ENCODE peak calls at places on chromosomes 11 and 22, in nine cellular contexts. One of them, this sample, is unnamed.

GRCh38 chr11:78168539-78169477 is 19.6 kb downstream of the KCTD21 start:
- DNase-seq in cardiac fibroblast: peak; percentile 98
- DNase-seq in bronchial epithelial cell: no peak
- DNase-seq in activated CD4-positive, alpha-beta T cell treated with anti-CD3 and anti-CD28 coated beads for 48 hours: no peak
- DNase-seq in anterior cingulate cortex: no peak
- DNase-seq in NCI-H82: no peak
- DNase-seq in H54: no peak
- DNase-seq in neuronal stem cell: no peak
- DNase-seq in fibroblast of lung: peak; percentile 93
- DNase-seq in this sample: no peak

GRCh38 chr11:92820860-92821259 is 148.6 kb upstream of the MTNR1B start:
- DNase-seq in cardiac fibroblast: no peak
- DNase-seq in bronchial epithelial cell: no peak
- DNase-seq in activated CD4-positive, alpha-beta T cell treated with anti-CD3 and anti-CD28 coated beads for 48 hours: no peak
- DNase-seq in anterior cingulate cortex: no peak
- DNase-seq in NCI-H82: peak; percentile 7
- DNase-seq in H54: no peak
- DNase-seq in neuronal stem cell: no peak
- DNase-seq in fibroblast of lung: no peak
- DNase-seq in this sample: no peak

GRCh38 chr11:126465573-126466287 is 110.2 kb downstream of the ST3GAL4 start:
- DNase-seq in cardiac fibroblast: no peak
- DNase-seq in bronchial epithelial cell: no peak
- DNase-seq in activated CD4-positive, alpha-beta T cell treated with anti-CD3 and anti-CD28 coated beads for 48 hours: peak; percentile 26
- DNase-seq in anterior cingulate cortex: no peak
- DNase-seq in NCI-H82: no peak
- DNase-seq in H54: no peak
- DNase-seq in neuronal stem cell: no peak
- DNase-seq in fibroblast of lung: no peak
- DNase-seq in this sample: peak; percentile 12

GRCh38 chr22:46010177-46010867 is 33.4 kb upstream of the WNT7B start:
- DNase-seq in cardiac fibroblast: peak; percentile 53
- DNase-seq in bronchial epithelial cell: peak; percentile 71
- DNase-seq in activated CD4-positive, alpha-beta T cell treated with anti-CD3 and anti-CD28 coated beads for 48 hours: no peak
- DNase-seq in anterior cingulate cortex: no peak
- DNase-seq in NCI-H82: no peak
- DNase-seq in H54: no peak
- DNase-seq in neuronal stem cell: no peak
- DNase-seq in fibroblast of lung: no peak
- DNase-seq in this sample: no peak

GRCh38 chr11:36156486-36157150 is 132.6 kb downstream of the COMMD9 start:
- DNase-seq in cardiac fibroblast: peak; percentile 50
- DNase-seq in bronchial epithelial cell: peak; percentile 78
- DNase-seq in activated CD4-positive, alpha-beta T cell treated with anti-CD3 and anti-CD28 coated beads for 48 hours: no peak
- DNase-seq in anterior cingulate cortex: no peak
- DNase-seq in NCI-H82: no peak
- DNase-seq in H54: no peak
- DNase-seq in neuronal stem cell: no peak
- DNase-seq in fibroblast of lung: no peak
- DNase-seq in this sample: no peak

GRCh38 chr11:57497303-57498247 is 17.9 kb downstream of the SLC43A1 start:
- DNase-seq in cardiac fibroblast: no peak
- DNase-seq in bronchial epithelial cell: no peak
- DNase-seq in activated CD4-positive, alpha-beta T cell treated with anti-CD3 and anti-CD28 coated beads for 48 hours: no peak
- DNase-seq in anterior cingulate cortex: no peak
- DNase-seq in NCI-H82: no peak
- DNase-seq in H54: no peak
- DNase-seq in neuronal stem cell: no peak
- DNase-seq in fibroblast of lung: no peak
- DNase-seq in this sample: peak; percentile 79

GRCh38 chr11:33703234-33703633 is 2.6 kb upstream of the C11orf91 start:
- DNase-seq in cardiac fibroblast: no peak
- DNase-seq in bronchial epithelial cell: no peak
- DNase-seq in activated CD4-positive, alpha-beta T cell treated with anti-CD3 and anti-CD28 coated beads for 48 hours: no peak
- DNase-seq in anterior cingulate cortex: no peak
- DNase-seq in NCI-H82: no peak
- DNase-seq in H54: no peak
- DNase-seq in neuronal stem cell: no peak
- DNase-seq in fibroblast of lung: no peak
- DNase-seq in this sample: no peak

GRCh38 chr22:30602049-30602448 is 4.9 kb upstream of the TCN2 start:
- DNase-seq in cardiac fibroblast: peak; percentile 61
- DNase-seq in bronchial epithelial cell: peak; percentile 48
- DNase-seq in activated CD4-positive, alpha-beta T cell treated with anti-CD3 and anti-CD28 coated beads for 48 hours: peak; percentile 26
- DNase-seq in anterior cingulate cortex: no peak
- DNase-seq in NCI-H82: peak; percentile 50
- DNase-seq in H54: no peak
- DNase-seq in neuronal stem cell: no peak
- DNase-seq in fibroblast of lung: peak; percentile 35
- DNase-seq in this sample: peak; percentile 33

GRCh38 chr11:32809313-32809712 is 14.9 kb upstream of the CCDC73 start:
- DNase-seq in cardiac fibroblast: peak; percentile 85
- DNase-seq in bronchial epithelial cell: peak; percentile 76
- DNase-seq in activated CD4-positive, alpha-beta T cell treated with anti-CD3 and anti-CD28 coated beads for 48 hours: peak; percentile 74
- DNase-seq in anterior cingulate cortex: no peak
- DNase-seq in NCI-H82: peak; percentile 83
- DNase-seq in H54: peak; percentile 45
- DNase-seq in neuronal stem cell: peak; percentile 59
- DNase-seq in fibroblast of lung: peak; percentile 78
- DNase-seq in this sample: peak; percentile 66

GRCh38 chr11:125287467-125288232 is 123.1 kb downstream of the PKNOX2 start:
- DNase-seq in cardiac fibroblast: peak; percentile 51
- DNase-seq in bronchial epithelial cell: no peak
- DNase-seq in activated CD4-positive, alpha-beta T cell treated with anti-CD3 and anti-CD28 coated beads for 48 hours: no peak
- DNase-seq in anterior cingulate cortex: no peak
- DNase-seq in NCI-H82: peak; percentile 80
- DNase-seq in H54: no peak
- DNase-seq in neuronal stem cell: no peak
- DNase-seq in fibroblast of lung: peak; percentile 26
- DNase-seq in this sample: no peak

GRCh38 chr22:37931893-37932389 is 21.5 kb downstream of the C22orf23 start:
- DNase-seq in cardiac fibroblast: no peak
- DNase-seq in bronchial epithelial cell: no peak
- DNase-seq in activated CD4-positive, alpha-beta T cell treated with anti-CD3 and anti-CD28 coated beads for 48 hours: no peak
- DNase-seq in anterior cingulate cortex: no peak
- DNase-seq in NCI-H82: peak; percentile 50
- DNase-seq in H54: no peak
- DNase-seq in neuronal stem cell: no peak
- DNase-seq in fibroblast of lung: no peak
- DNase-seq in this sample: no peak

GRCh38 chr11:96794152-96794551 is 404.3 kb downstream of the JRKL start:
- DNase-seq in cardiac fibroblast: no peak
- DNase-seq in bronchial epithelial cell: no peak
- DNase-seq in activated CD4-positive, alpha-beta T cell treated with anti-CD3 and anti-CD28 coated beads for 48 hours: no peak
- DNase-seq in anterior cingulate cortex: no peak
- DNase-seq in NCI-H82: peak; percentile 1
- DNase-seq in H54: no peak
- DNase-seq in neuronal stem cell: no peak
- DNase-seq in fibroblast of lung: no peak
- DNase-seq in this sample: no peak

GRCh38 chr11:15800121-15800800 is 556.1 kb downstream of the SOX6 start:
- DNase-seq in cardiac fibroblast: peak; percentile 85
- DNase-seq in bronchial epithelial cell: peak; percentile 86
- DNase-seq in activated CD4-positive, alpha-beta T cell treated with anti-CD3 and anti-CD28 coated beads for 48 hours: peak; percentile 27
- DNase-seq in anterior cingulate cortex: peak; percentile 9
- DNase-seq in NCI-H82: no peak
- DNase-seq in H54: no peak
- DNase-seq in neuronal stem cell: no peak
- DNase-seq in fibroblast of lung: peak; percentile 84
- DNase-seq in this sample: no peak

GRCh38 chr22:39530136-39530535 is 2.4 kb downstream of the RPS19BP1 start:
- DNase-seq in cardiac fibroblast: no peak
- DNase-seq in bronchial epithelial cell: no peak
- DNase-seq in activated CD4-positive, alpha-beta T cell treated with anti-CD3 and anti-CD28 coated beads for 48 hours: no peak
- DNase-seq in anterior cingulate cortex: no peak
- DNase-seq in NCI-H82: no peak
- DNase-seq in H54: no peak
- DNase-seq in neuronal stem cell: no peak
- DNase-seq in fibroblast of lung: no peak
- DNase-seq in this sample: no peak

GRCh38 chr11:8531312-8531711 is 62.7 kb downstream of the STK33 start:
- DNase-seq in cardiac fibroblast: peak; percentile 20
- DNase-seq in bronchial epithelial cell: no peak
- DNase-seq in activated CD4-positive, alpha-beta T cell treated with anti-CD3 and anti-CD28 coated beads for 48 hours: no peak
- DNase-seq in anterior cingulate cortex: no peak
- DNase-seq in NCI-H82: peak; percentile 98
- DNase-seq in H54: no peak
- DNase-seq in neuronal stem cell: no peak
- DNase-seq in fibroblast of lung: peak; percentile 65
- DNase-seq in this sample: peak; percentile 69

GRCh38 chr11:1482581-1483444 is 3.8 kb downstream of the MOB2 start:
- DNase-seq in cardiac fibroblast: no peak
- DNase-seq in bronchial epithelial cell: no peak
- DNase-seq in activated CD4-positive, alpha-beta T cell treated with anti-CD3 and anti-CD28 coated beads for 48 hours: peak; percentile 11
- DNase-seq in anterior cingulate cortex: no peak
- DNase-seq in NCI-H82: no peak
- DNase-seq in H54: no peak
- DNase-seq in neuronal stem cell: no peak
- DNase-seq in fibroblast of lung: no peak
- DNase-seq in this sample: no peak

GRCh38 chr11:111347002-111347722 is 31.9 kb downstream of the POU2AF1 start:
- DNase-seq in cardiac fibroblast: no peak
- DNase-seq in bronchial epithelial cell: no peak
- DNase-seq in activated CD4-positive, alpha-beta T cell treated with anti-CD3 and anti-CD28 coated beads for 48 hours: no peak
- DNase-seq in anterior cingulate cortex: no peak
- DNase-seq in NCI-H82: no peak
- DNase-seq in H54: no peak
- DNase-seq in neuronal stem cell: no peak
- DNase-seq in fibroblast of lung: no peak
- DNase-seq in this sample: no peak